ENCODE peak calls at places on chromosomes 16 and 17, in four cellular contexts. One of them, this sample, is unnamed. For H3K9me3, the result is how much of the 10 kb centered on the place peaks cover.

GRCh38 chr16:7518158-7518557 is 185.5 kb downstream of the RBFOX1 start:
- DNase-seq in H9: no peak
- DNase-seq in body of pancreas: no peak
- DNase-seq in A673: no peak
- DNase-seq in this sample: no peak

GRCh38 chr17:1070411-1070810 is 73.5 kb downstream of the TIMM22 start:
- DNase-seq in body of pancreas: no peak
- DNase-seq in A673: no peak
- DNase-seq in H9: no peak
- DNase-seq in this sample: no peak

GRCh38 chr17:14019186-14019956 is 49.9 kb upstream of the COX10 start:
- DNase-seq in A673: no peak
- DNase-seq in H9: no peak
- DNase-seq in body of pancreas: no peak
- DNase-seq in this sample: peak

GRCh38 chr16:84356591-84357116 is 11.7 kb upstream of the ATP2C2 start:
- DNase-seq in A673: no peak
- DNase-seq in H9: no peak
- DNase-seq in body of pancreas: no peak
- DNase-seq in this sample: peak

GRCh38 chr17:5557485-5557884 is 26.8 kb downstream of the NLRP1 start:
- DNase-seq in A673: no peak
- DNase-seq in H9: no peak
- DNase-seq in body of pancreas: no peak
- DNase-seq in this sample: no peak

GRCh38 chr17:19273731-19274130 is 36.6 kb downstream of the EPN2 start:
- DNase-seq in A673: no peak
- DNase-seq in H9: no peak
- DNase-seq in body of pancreas: no peak
- DNase-seq in this sample: no peak

GRCh38 chr16:88678224-88678979 is 7.9 kb downstream of the SNAI3 start:
- DNase-seq in body of pancreas: no peak
- DNase-seq in A673: peak
- DNase-seq in H9: peak
- DNase-seq in this sample: no peak

GRCh38 chr17:69869667-69870066 is 205.4 kb upstream of the KCNJ16 start:
- DNase-seq in body of pancreas: no peak
- DNase-seq in H9: no peak
- DNase-seq in A673: no peak
- DNase-seq in this sample: no peak

GRCh38 chr17:5234645-5235576 is at the start of gene SCIMP:
- DNase-seq in A673: no peak
- DNase-seq in body of pancreas: no peak
- DNase-seq in H9: no peak
- DNase-seq in this sample: no peak

GRCh38 chr16:31004658-31005057 is 5.8 kb downstream of the STX1B start:
- DNase-seq in body of pancreas: no peak
- DNase-seq in A673: no peak
- DNase-seq in H9: no peak
- DNase-seq in this sample: no peak

GRCh38 chr17:307295-307691 is 45.3 kb downstream of the RPH3AL start:
- DNase-seq in body of pancreas: peak
- DNase-seq in H9: no peak
- DNase-seq in A673: no peak
- DNase-seq in this sample: no peak

GRCh38 chr17:21283482-21284318 is 811 bp upstream of the MAP2K3 start:
- DNase-seq in H9: no peak
- DNase-seq in body of pancreas: peak
- DNase-seq in A673: no peak
- DNase-seq in this sample: peak

GRCh38 chr17:82105882-82106696 is 8.1 kb upstream of the FASN start:
- DNase-seq in H9: peak
- DNase-seq in A673: peak
- DNase-seq in body of pancreas: peak
- DNase-seq in this sample: peak

GRCh38 chr16:50416388-50416787 is 47.6 kb upstream of the BRD7 start:
- DNase-seq in A673: no peak
- DNase-seq in body of pancreas: no peak
- DNase-seq in H9: no peak
- DNase-seq in this sample: no peak

GRCh38 chr16:50414152-50414551 is 45.4 kb upstream of the BRD7 start:
- DNase-seq in H9: no peak
- DNase-seq in A673: no peak
- DNase-seq in body of pancreas: no peak
- DNase-seq in this sample: no peak

GRCh38 chr16:50422926-50423325 is 54.1 kb upstream of the BRD7 start:
- DNase-seq in body of pancreas: no peak
- DNase-seq in H9: no peak
- DNase-seq in A673: no peak
- DNase-seq in this sample: no peak

GRCh38 chr16:50425044-50425443 is 56.3 kb upstream of the BRD7 start:
- DNase-seq in body of pancreas: no peak
- DNase-seq in H9: no peak
- DNase-seq in A673: no peak
- DNase-seq in this sample: no peak

GRCh38 chr16:50419116-50419515 is 50.3 kb upstream of the BRD7 start:
- DNase-seq in body of pancreas: no peak
- DNase-seq in H9: no peak
- DNase-seq in A673: no peak
- DNase-seq in this sample: no peak
- H3K9me3 ChIP-seq in body of pancreas: under half
- H3K9me3 ChIP-seq in H9: under half
- H3K9me3 ChIP-seq in A673: under half
- H3K9me3 ChIP-seq in this sample: under half

GRCh38 chr16:894136-894535 is 76.6 kb downstream of the LMF1 start:
- DNase-seq in body of pancreas: no peak
- DNase-seq in H9: no peak
- DNase-seq in A673: no peak
- DNase-seq in this sample: no peak

GRCh38 chr16:897200-897543 is 73.6 kb downstream of the LMF1 start:
- DNase-seq in H9: no peak
- DNase-seq in body of pancreas: no peak
- DNase-seq in A673: no peak
- DNase-seq in this sample: no peak

GRCh38 chr16:896261-897199 is 74.3 kb downstream of the LMF1 start:
- DNase-seq in H9: no peak
- DNase-seq in body of pancreas: no peak
- DNase-seq in A673: no peak
- DNase-seq in this sample: no peak

GRCh38 chr16:894841-895240 is 75.9 kb downstream of the LMF1 start:
- DNase-seq in body of pancreas: no peak
- DNase-seq in A673: no peak
- DNase-seq in H9: no peak
- DNase-seq in this sample: no peak

DNA sequence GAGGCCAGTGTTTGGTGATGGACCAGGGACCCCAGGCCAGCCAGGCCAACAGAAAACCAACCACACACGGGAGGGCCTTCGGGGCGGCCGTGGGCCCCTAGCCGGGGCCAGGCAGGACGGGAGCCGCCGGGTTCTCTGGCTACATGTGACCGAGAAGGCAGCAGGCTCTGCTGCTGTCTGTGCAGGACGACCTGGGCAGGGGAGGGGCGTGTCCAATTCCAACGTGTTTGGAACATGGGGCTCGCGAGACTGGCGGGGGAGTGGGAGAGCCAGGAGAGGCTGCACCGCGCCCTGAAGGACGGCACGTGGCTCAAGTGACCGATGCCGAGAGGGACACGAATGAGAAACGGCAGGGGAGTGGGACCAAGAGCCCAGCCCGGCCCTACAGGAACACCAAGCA is 75.4 kb downstream of the LMF1 start:
- DNase-seq in H9: no peak
- DNase-seq in A673: no peak
- DNase-seq in body of pancreas: no peak
- DNase-seq in this sample: no peak
- H3K27ac ChIP-seq in H9: no peak
- H3K27ac ChIP-seq in A673: no peak
- H3K27ac ChIP-seq in body of pancreas: no peak
- H3K27ac ChIP-seq in this sample: no peak

DNA sequence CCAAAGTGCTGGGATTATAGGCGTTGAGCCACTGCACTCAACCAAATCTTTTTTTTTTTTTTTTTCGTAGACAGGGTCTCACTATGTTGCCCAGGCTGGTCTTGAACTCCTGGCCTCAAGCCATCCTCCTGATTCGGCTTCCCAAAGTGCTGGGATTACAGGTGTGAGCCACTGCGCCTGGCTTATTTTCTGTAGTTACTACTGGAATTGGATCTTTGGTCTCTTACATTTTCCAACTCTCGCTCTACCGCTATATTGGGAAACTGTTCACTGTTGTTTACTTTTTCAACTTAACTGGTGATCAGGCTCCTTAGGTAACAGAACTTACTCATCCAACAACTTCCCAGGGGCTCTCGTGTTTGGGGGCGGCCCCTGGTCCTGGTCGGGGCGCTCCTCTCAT is 14.1 kb downstream of the ZNF200 start:
- DNase-seq in H9: no peak
- DNase-seq in A673: no peak
- DNase-seq in body of pancreas: no peak
- DNase-seq in this sample: no peak
- H3K9me3 ChIP-seq in H9: under half
- H3K9me3 ChIP-seq in A673: under half
- H3K9me3 ChIP-seq in body of pancreas: under half
- H3K9me3 ChIP-seq in this sample: under half

GRCh38 chr17:46056800-46057304 is 57.8 kb downstream of the STH start:
- DNase-seq in H9: no peak
- DNase-seq in body of pancreas: no peak
- DNase-seq in A673: no peak
- DNase-seq in this sample: peak

GRCh38 chr17:46060461-46060860 is 61.4 kb downstream of the STH start:
- DNase-seq in body of pancreas: no peak
- DNase-seq in A673: no peak
- DNase-seq in H9: no peak
- DNase-seq in this sample: no peak

GRCh38 chr17:46053911-46054534 is 55.0 kb downstream of the STH start:
- DNase-seq in H9: no peak
- DNase-seq in A673: no peak
- DNase-seq in body of pancreas: no peak
- DNase-seq in this sample: no peak

GRCh38 chr17:46059457-46059856 is 60.4 kb downstream of the STH start:
- DNase-seq in H9: no peak
- DNase-seq in body of pancreas: no peak
- DNase-seq in A673: no peak
- DNase-seq in this sample: no peak

GRCh38 chr17:46057366-46057765 is 58.3 kb downstream of the STH start:
- DNase-seq in H9: no peak
- DNase-seq in A673: no peak
- DNase-seq in body of pancreas: peak
- DNase-seq in this sample: no peak
- H3K27ac ChIP-seq in H9: no peak
- H3K27ac ChIP-seq in A673: no peak
- H3K27ac ChIP-seq in body of pancreas: peak
- H3K27ac ChIP-seq in this sample: no peak

GRCh38 chr16:79740153-79740720 is 139.7 kb upstream of the MAF start:
- DNase-seq in body of pancreas: no peak
- DNase-seq in H9: no peak
- DNase-seq in A673: no peak
- DNase-seq in this sample: no peak

GRCh38 chr16:79728923-79729240 is 128.3 kb upstream of the MAF start:
- DNase-seq in H9: no peak
- DNase-seq in body of pancreas: no peak
- DNase-seq in A673: no peak
- DNase-seq in this sample: no peak

DNA sequence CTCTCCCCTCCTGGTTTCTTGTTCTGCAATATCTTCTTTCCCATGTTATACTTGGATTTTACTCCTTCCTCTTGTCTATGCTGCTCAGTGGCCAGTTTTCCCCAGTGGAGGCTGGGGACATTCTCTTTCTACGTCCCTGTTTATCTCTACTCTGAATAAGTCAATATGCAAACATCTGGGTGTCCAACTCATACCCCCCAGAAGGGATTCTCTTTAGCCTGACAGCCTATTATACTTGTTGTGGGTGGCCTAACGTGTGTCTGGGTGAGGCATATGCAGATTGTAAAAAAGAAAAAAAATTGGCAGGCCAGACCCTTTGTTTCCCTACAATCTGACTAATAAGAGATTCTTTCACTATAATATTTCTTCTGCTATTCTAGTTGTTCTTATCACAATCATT is 134.2 kb upstream of the MAF start:
- DNase-seq in A673: no peak
- DNase-seq in H9: no peak
- DNase-seq in body of pancreas: no peak
- DNase-seq in this sample: no peak
- H3K9me3 ChIP-seq in A673: under half
- H3K9me3 ChIP-seq in H9: under half
- H3K9me3 ChIP-seq in body of pancreas: under half
- H3K9me3 ChIP-seq in this sample: under half